ENCODE peak calls at places on chromosomes 7 and 10, in five cellular contexts. M, V, C, L and N are unnamed samples. For H3K4me1 and H3K9me3, the result is how much of the 10 kb centered on the place peaks cover.

GRCh38 chr10:71059059-71059818 is 153.1 kb upstream of the UNC5B start:
- DNase-seq in M (no peak), V (peak), C (no peak), L (no peak), N (no peak)

GRCh38 chr7:77288676-77289320 is 89.2 kb upstream of the FGL2 start:
- DNase-seq in M (no peak), V (no peak), C (no peak), L (no peak), N (no peak)

GRCh38 chr7:38671901-38672559 is 40.9 kb upstream of the AMPH start:
- DNase-seq in M (no peak), V (no peak), C (no peak), L (no peak), N (no peak)

GRCh38 chr7:28509256-28510021 is 97.1 kb downstream of the CREB5 start:
- DNase-seq in M (no peak), V (peak), C (peak), L (no peak), N (no peak)

GRCh38 chr7:73622909-73623797 is 1.2 kb downstream of the MLXIPL start:
- DNase-seq in M (no peak), V (peak), C (peak), L (peak), N (peak)

GRCh38 chr10:3486346-3487065 is 298.5 kb downstream of the KLF6 start:
- DNase-seq in M (peak), V (no peak), C (no peak), L (peak), N (peak)

GRCh38 chr7:97107192-97107800 is 10.2 kb upstream of the SDHAF3 start:
- DNase-seq in M (no peak), V (peak), C (no peak), L (no peak), N (no peak)

GRCh38 chr10:12214763-12215218 is 18.8 kb downstream of the CDC123 start:
- DNase-seq in M (peak), V (peak), C (no peak), L (peak), N (peak)

GRCh38 chr7:80748302-80749042 is 110.0 kb downstream of the CD36 start:
- DNase-seq in M (no peak), V (peak), C (no peak), L (no peak), N (no peak)

GRCh38 chr10:6643962-6644361 is 63.9 kb upstream of the PRKCQ start:
- DNase-seq in M (no peak), V (no peak), C (no peak), L (no peak), N (no peak)

GRCh38 chr10:78802866-78803265 is 265.9 kb upstream of the ZMIZ1 start:
- DNase-seq in M (no peak), V (peak), C (peak), L (peak), N (no peak)

GRCh38 chr10:45155784-45156183 is 155.1 kb downstream of the ZNF22 start:
- DNase-seq in M (no peak), V (no peak), C (no peak), L (no peak), N (no peak)

GRCh38 chr7:156823441-156823840 is 69.5 kb downstream of the LMBR1 start:
- DNase-seq in M (no peak), V (peak), C (no peak), L (no peak), N (no peak)

GRCh38 chr7:93053946-93054943 is 63.5 kb downstream of the SAMD9 start:
- DNase-seq in M (no peak), V (no peak), C (no peak), L (no peak), N (peak)

GRCh38 chr10:666237-667012 is 23.0 kb downstream of the DIP2C start:
- DNase-seq in M (no peak), V (no peak), C (no peak), L (no peak), N (no peak)

GRCh38 chr10:46787321-46787615 is 124.0 kb upstream of the PTPN20 start:
- DNase-seq in M (peak), V (peak), C (no peak), L (peak), N (peak)

GRCh38 chr10:124565565-124566221 is 104.1 kb downstream of the LHPP start:
- DNase-seq in M (peak), V (peak), C (no peak), L (no peak), N (peak)

GRCh38 chr10:116183733-116184447 is 89.1 kb downstream of the GFRA1 start:
- DNase-seq in M (no peak), V (peak), C (no peak), L (peak), N (no peak)

GRCh38 chr7:27184342-27185012 is 555 bp downstream of the HOXA11 start:
- DNase-seq in M (peak), V (no peak), C (peak), L (no peak), N (no peak)

GRCh38 chr10:124586142-124586541 is 124.5 kb downstream of the LHPP start:
- DNase-seq in M (no peak), V (no peak), C (no peak), L (no peak), N (no peak)

GRCh38 chr10:133275683-133276092 is 980 bp downstream of the ADAM8 start:
- DNase-seq in M (no peak), V (no peak), C (no peak), L (no peak), N (no peak)

GRCh38 chr10:110425684-110426293 is 71.9 kb upstream of the DUSP5 start:
- DNase-seq in M (peak), V (peak), C (no peak), L (no peak), N (no peak)

GRCh38 chr7:47326808-47327207 is 255.1 kb downstream of the TNS3 start:
- DNase-seq in M (no peak), V (peak), C (peak), L (peak), N (peak)

GRCh38 chr7:134513169-134513752 is 14.1 kb upstream of the AKR1B10 start:
- DNase-seq in M (peak), V (peak), C (no peak), L (peak), N (peak)

GRCh38 chr7:31373337-31374289 is 33.1 kb upstream of the NEUROD6 start:
- DNase-seq in M (peak), V (peak), C (no peak), L (peak), N (no peak)

GRCh38 chr7:33428415-33428814 is 299.1 kb downstream of the BBS9 start:
- DNase-seq in M (no peak), V (no peak), C (no peak), L (no peak), N (no peak)

GRCh38 chr7:45033261-45033930 is 33.4 kb downstream of the CCM2 start:
- DNase-seq in M (no peak), V (no peak), C (no peak), L (no peak), N (no peak)

GRCh38 chr10:113854019-113854756 is at the start of the genes DCLRE1A and NHLRC2:
- DNase-seq in M (peak), V (peak), C (peak), L (peak), N (peak)

DNA sequence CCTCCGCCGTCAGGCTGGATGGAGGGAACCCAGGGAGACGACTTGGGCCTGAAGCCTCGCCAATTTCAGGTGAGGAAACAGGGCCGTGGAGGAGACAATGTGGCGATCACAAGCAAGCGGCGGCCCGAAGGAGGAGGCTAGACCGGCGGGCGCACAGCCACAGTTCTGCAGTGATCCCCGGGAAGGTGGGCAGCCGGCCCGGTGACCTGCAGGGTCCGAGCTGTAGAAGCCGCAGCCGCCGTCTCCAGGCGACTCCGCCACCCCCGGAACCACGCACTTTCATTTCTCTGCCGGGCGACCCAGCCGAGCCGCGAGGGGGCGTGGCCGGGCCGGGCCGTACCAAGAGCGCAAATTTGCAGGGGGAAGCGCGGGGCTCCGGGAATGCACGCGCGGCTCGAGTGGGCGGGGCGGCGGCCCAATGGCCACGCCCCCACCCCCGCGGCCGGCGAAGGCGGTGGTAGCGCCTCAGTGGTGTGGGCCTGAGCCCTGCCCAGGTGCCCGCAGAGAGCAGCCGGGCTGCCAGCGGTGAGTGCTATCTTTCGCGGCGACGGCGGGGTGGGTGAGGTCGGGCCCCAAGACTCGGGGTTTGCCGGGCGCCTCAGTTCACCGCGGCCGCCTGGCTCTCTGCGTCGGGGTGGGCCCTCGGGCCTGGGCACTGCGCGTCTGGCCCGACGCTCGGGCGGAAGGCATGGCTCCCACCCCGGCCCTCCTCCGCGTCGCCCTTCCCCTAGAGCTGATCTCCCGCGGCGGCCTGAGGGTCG is at the start of gene POR:
- DNase-seq in M (peak), V (peak), C (peak), L (peak), N (peak)
- TF ChIP-seq CTCF in M (no peak), V (no peak), C (peak), L (no peak), N (no peak)

GRCh38 chr10:43043773-43044394 is 33.0 kb upstream of the RET start:
- DNase-seq in M (no peak), V (no peak), C (no peak), L (no peak), N (no peak)
- H3K4me1 ChIP-seq in M (under half), V (under half), C (under half), L (under half), N (under half)

GRCh38 chr7:53602817-53603418 is 567.5 kb downstream of the POM121L12 start:
- DNase-seq in M (no peak), V (no peak), C (no peak), L (no peak), N (no peak)
- H3K9me3 ChIP-seq in M (under half), V (under half), C (under half), L (under half), N (under half)

GRCh38 chr10:63214586-63214985 is 81.5 kb downstream of the NRBF2 start:
- DNase-seq in M (no peak), V (peak), C (no peak), L (no peak), N (no peak)

GRCh38 chr10:63213489-63213888 is 80.4 kb downstream of the NRBF2 start:
- DNase-seq in M (no peak), V (no peak), C (no peak), L (no peak), N (peak)

GRCh38 chr10:63221950-63222349 is 88.8 kb downstream of the NRBF2 start:
- DNase-seq in M (no peak), V (no peak), C (no peak), L (no peak), N (no peak)

GRCh38 chr10:63219749-63220148 is 86.6 kb downstream of the NRBF2 start:
- DNase-seq in M (no peak), V (no peak), C (no peak), L (no peak), N (no peak)

GRCh38 chr10:63217120-63217605 is 84.0 kb downstream of the NRBF2 start:
- DNase-seq in M (peak), V (peak), C (no peak), L (peak), N (no peak)
- TF ChIP-seq CTCF in M (peak), V (peak), C (peak), L (peak), N (peak)

GRCh38 chr10:28544058-28544457 is 11.1 kb downstream of the WAC start:
- DNase-seq in M (no peak), V (no peak), C (no peak), L (no peak), N (no peak)
- H3K4me1 ChIP-seq in M (under half), V (under half), C (under half), L (under half), N (under half)

DNA sequence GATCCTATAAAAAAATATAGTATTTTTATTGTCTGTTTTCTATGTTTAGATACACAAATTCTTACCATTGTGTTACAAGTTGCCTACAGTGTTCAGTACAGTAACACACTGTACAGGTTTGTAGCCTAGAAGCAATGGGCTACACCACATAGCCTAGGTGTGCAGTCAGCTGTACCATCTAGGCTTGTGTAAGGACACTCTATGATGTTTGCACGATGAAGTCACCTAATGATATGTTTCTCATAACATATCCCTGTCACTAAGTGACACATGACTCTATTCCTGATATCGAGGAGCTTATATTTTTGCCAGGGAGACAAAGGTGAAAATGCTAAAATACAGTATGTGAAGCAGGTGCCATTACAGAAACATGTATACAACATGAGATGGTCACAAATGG is 18.6 kb downstream of the ZNF25 start:
- DNase-seq in M (no peak), V (no peak), C (no peak), L (no peak), N (no peak)
- H3K9me3 ChIP-seq in M (under half), V (under half), C (under half), L (under half), N (under half)

GRCh38 chr10:75234683-75235374 is 928 bp downstream of the COMTD1 start:
- DNase-seq in M (no peak), V (no peak), C (peak), L (peak), N (peak)

GRCh38 chr10:75238182-75239180 is 2.7 kb upstream of the COMTD1 start:
- DNase-seq in M (no peak), V (no peak), C (peak), L (no peak), N (no peak)

GRCh38 chr10:75235375-75236177 is at the start of gene COMTD1:
- DNase-seq in M (peak), V (peak), C (peak), L (peak), N (peak)

GRCh38 chr10:75234017-75234682 is 1.6 kb downstream of the COMTD1 start:
- DNase-seq in M (peak), V (peak), C (peak), L (peak), N (peak)

GRCh38 chr10:75236178-75236825 is 545 bp upstream of the COMTD1 start:
- DNase-seq in M (no peak), V (no peak), C (no peak), L (no peak), N (no peak)
- TF ChIP-seq CTCF in M (no peak), V (no peak), C (no peak), L (no peak), N (no peak)

GRCh38 chr10:59340279-59340678 is 22.1 kb downstream of the FAM13C start:
- DNase-seq in M (no peak), V (no peak), C (no peak), L (no peak), N (no peak)
- H3K4me1 ChIP-seq in M (under half), V (under half), C (under half), L (under half), N (under half)

GRCh38 chr7:57367171-57367570 is 82.8 kb upstream of the ZNF716 start:
- DNase-seq in M (no peak), V (no peak), C (no peak), L (no peak), N (no peak)

GRCh38 chr7:57364933-57365710 is 84.9 kb upstream of the ZNF716 start:
- DNase-seq in M (no peak), V (no peak), C (no peak), L (no peak), N (no peak)

GRCh38 chr7:57375783-57376182 is 74.2 kb upstream of the ZNF716 start:
- DNase-seq in M (no peak), V (no peak), C (no peak), L (no peak), N (no peak)

GRCh38 chr7:57370739-57371098 is 79.3 kb upstream of the ZNF716 start:
- DNase-seq in M (no peak), V (no peak), C (no peak), L (no peak), N (no peak)

DNA sequence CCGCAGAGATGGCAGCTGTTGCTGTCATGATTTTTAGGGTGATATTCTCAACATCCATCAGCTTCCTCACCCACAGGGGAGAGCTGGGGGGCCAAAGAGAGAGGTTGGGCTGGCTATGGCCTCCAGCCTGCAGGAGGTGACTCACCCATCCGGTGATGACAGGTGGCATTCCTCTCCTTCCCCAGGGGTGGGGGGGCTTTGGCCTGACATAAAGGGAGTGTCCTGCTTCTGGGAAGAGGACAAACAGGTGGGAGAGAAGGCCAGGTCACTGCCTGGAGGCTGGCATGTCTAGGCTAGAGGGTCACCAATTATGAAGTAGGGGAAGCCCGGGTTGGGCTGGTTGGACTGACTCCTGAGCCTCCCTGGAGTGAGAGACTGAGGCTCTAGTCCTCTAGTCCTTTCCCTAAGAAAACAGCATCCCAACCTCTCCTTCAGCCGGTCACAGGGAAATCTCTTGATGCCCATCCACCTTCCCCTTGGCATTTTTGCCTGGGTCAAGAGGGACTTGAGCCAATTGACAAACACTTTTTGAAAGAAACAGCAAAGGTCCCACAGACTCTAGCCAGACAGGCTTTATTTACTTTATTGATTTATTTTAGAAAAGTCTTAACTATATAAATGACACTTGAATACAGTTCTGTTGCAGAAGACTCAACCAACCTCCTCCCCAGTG is 79.8 kb upstream of the ZNF716 start:
- DNase-seq in M (no peak), V (no peak), C (no peak), L (no peak), N (no peak)
- H3K9me3 ChIP-seq in M (under half), V (under half), C (under half), L (under half), N (under half)